ENCODE peak calls at places on chromosomes 4 and X, in seven cellular contexts. E is dorsolateral prefrontal cortex, A is AG04449, Y is lower lobe of right lung, Z is AG04450, U is A549, L is GM23338. W is an unnamed sample.
A peak's percentile ranks its signal among the peaks of the same experiment; 100 is the strongest.

GRCh38 chr4:184473515-184474260 is 662 bp downstream of the IRF2 start:
- DNase-seq in E (peak; percentile 35), A (no peak), Y (peak; percentile 67), Z (no peak), U (peak; percentile 21), L (peak; percentile 61), W (no peak)

GRCh38 chr4:87224036-87224923 is 3.9 kb upstream of the KLHL8 start:
- DNase-seq in E (no peak), A (no peak), Y (no peak), Z (no peak), U (no peak), L (no peak), W (no peak)

GRCh38 chrX:13691845-13692334 is 3.0 kb downstream of the RAB9A start:
- DNase-seq in E (no peak), A (no peak), Y (no peak), Z (no peak), U (no peak), L (no peak), W (no peak)

GRCh38 chr4:8106451-8107025 is 52.1 kb downstream of the ABLIM2 start:
- DNase-seq in E (no peak), A (no peak), Y (no peak), Z (no peak), U (no peak), L (no peak), W (no peak)

GRCh38 chr4:159484049-159484448 is 381.2 kb downstream of the RAPGEF2 start:
- DNase-seq in E (no peak), A (no peak), Y (no peak), Z (no peak), U (no peak), L (no peak), W (no peak)

GRCh38 chr4:24006269-24006668 is 116.4 kb upstream of the PPARGC1A start:
- DNase-seq in E (no peak), A (no peak), Y (no peak), Z (no peak), U (no peak), L (no peak), W (no peak)

GRCh38 chr4:106034205-106034604 is 138.9 kb downstream of the NPNT start:
- DNase-seq in E (no peak), A (no peak), Y (no peak), Z (no peak), U (no peak), L (no peak), W (no peak)

GRCh38 chrX:15564981-15565579 is 35.7 kb downstream of the ACE2 start:
- DNase-seq in E (peak; percentile 5), A (no peak), Y (peak; percentile 73), Z (peak; percentile 1), U (peak; percentile 72), L (peak; percentile 63), W (peak; percentile 33)

GRCh38 chr4:1381181-1381621 is 25.0 kb downstream of the NKX1-1 start:
- DNase-seq in E (no peak), A (no peak), Y (peak; percentile 18), Z (no peak), U (no peak), L (no peak), W (no peak)

GRCh38 chr4:86302242-86302641 is 57.6 kb downstream of the MAPK10 start:
- DNase-seq in E (peak; percentile 84), A (no peak), Y (no peak), Z (no peak), U (no peak), L (peak; percentile 76), W (peak; percentile 2)

GRCh38 chr4:176400816-176401461 is 81.2 kb downstream of the SPCS3 start:
- DNase-seq in E (no peak), A (peak; percentile 21), Y (no peak), Z (no peak), U (peak; percentile 40), L (no peak), W (peak; percentile 17)

GRCh38 chr4:55865228-55865806 is 11.9 kb downstream of the EXOC1 start:
- DNase-seq in E (no peak), A (no peak), Y (no peak), Z (no peak), U (no peak), L (no peak), W (peak; percentile 16)

GRCh38 chr4:38752393-38752961 is 30.3 kb downstream of the TLR10 start:
- DNase-seq in E (no peak), A (no peak), Y (no peak), Z (no peak), U (no peak), L (no peak), W (no peak)

GRCh38 chrX:86002076-86002896 is 45.1 kb downstream of the CHM start:
- DNase-seq in E (no peak), A (no peak), Y (peak; percentile 54), Z (no peak), U (peak; percentile 28), L (peak; percentile 81), W (no peak)

GRCh38 chr4:122045533-122045932 is 93.7 kb upstream of the TRPC3 start:
- DNase-seq in E (no peak), A (peak; percentile 67), Y (peak; percentile 71), Z (peak; percentile 89), U (peak; percentile 51), L (no peak), W (peak; percentile 97)

GRCh38 chrX:133633162-133633561 is 217.9 kb upstream of the GPC4 start:
- DNase-seq in E (no peak), A (no peak), Y (no peak), Z (no peak), U (no peak), L (no peak), W (no peak)

GRCh38 chrX:9912341-9912740 is 54.8 kb upstream of the CLDN34 start:
- DNase-seq in E (no peak), A (no peak), Y (no peak), Z (no peak), U (no peak), L (peak; percentile 51), W (no peak)
- H3K4me3 ChIP-seq in E (peak overlapping the region; percentile 56), A (peak overlapping the region; percentile 6), Y (no peak overlapping the region), Z (peak overlapping the region; percentile 51), U (no peak overlapping the region), L (no peak overlapping the region), W (peak overlapping the region; percentile 15)

GRCh38 chr4:64721106-64721505 is 311.9 kb upstream of the TECRL start:
- DNase-seq in E (no peak), A (no peak), Y (no peak), Z (no peak), U (no peak), L (peak; percentile 17), W (no peak)
- H3K4me3 ChIP-seq in E (no peak overlapping the region), A (no peak overlapping the region), Y (no peak overlapping the region), Z (no peak overlapping the region), U (no peak overlapping the region), L (no peak overlapping the region), W (no peak overlapping the region)

GRCh38 chr4:80336582-80336981 is 1.1 kb downstream of the CFAP299 start:
- DNase-seq in E (peak; percentile 23), A (no peak), Y (no peak), Z (no peak), U (peak; percentile 26), L (peak; percentile 75), W (peak; percentile 4)
- H3K4me3 ChIP-seq in E (peak overlapping the region; percentile 66), A (peak overlapping the region; percentile 81), Y (peak overlapping the region; percentile 64), Z (no peak overlapping the region), U (peak overlapping the region; percentile 48), L (peak overlapping the region; percentile 78), W (peak overlapping the region; percentile 66)

GRCh38 chrX:107775000-107775733 is 420 bp downstream of the TSC22D3 start:
- DNase-seq in E (no peak), A (no peak), Y (no peak), Z (no peak), U (no peak), L (peak; percentile 16), W (no peak)
- H3K4me3 ChIP-seq in E (peak overlapping the region; percentile 68), A (peak overlapping the region; percentile 49), Y (peak overlapping the region; percentile 62), Z (peak overlapping the region; percentile 50), U (peak overlapping the region; percentile 56), L (peak overlapping the region; percentile 60), W (peak overlapping the region; percentile 35)

GRCh38 chr4:94434505-94434904 is 17.2 kb upstream of the PDLIM5 start:
- DNase-seq in E (no peak), A (no peak), Y (no peak), Z (no peak), U (no peak), L (no peak), W (no peak)
- H3K4me3 ChIP-seq in E (no peak overlapping the region), A (no peak overlapping the region), Y (no peak overlapping the region), Z (no peak overlapping the region), U (no peak overlapping the region), L (no peak overlapping the region), W (no peak overlapping the region)

GRCh38 chrX:119729408-119730201 is 28.8 kb upstream of the SOWAHD start:
- DNase-seq in E (peak; percentile 26), A (peak; percentile 23), Y (peak; percentile 52), Z (peak; percentile 24), U (peak; percentile 70), L (peak; percentile 80), W (no peak)
- H3K4me3 ChIP-seq in E (no peak overlapping the region), A (no peak overlapping the region), Y (no peak overlapping the region), Z (no peak overlapping the region), U (no peak overlapping the region), L (no peak overlapping the region), W (no peak overlapping the region)

GRCh38 chrX:20218809-20219505 is 47.8 kb downstream of the RPS6KA3 start:
- DNase-seq in E (no peak), A (no peak), Y (no peak), Z (no peak), U (peak; percentile 41), L (peak; percentile 9), W (no peak)
- H3K4me3 ChIP-seq in E (no peak overlapping the region), A (no peak overlapping the region), Y (peak overlapping the region; percentile 32), Z (no peak overlapping the region), U (no peak overlapping the region), L (no peak overlapping the region), W (no peak overlapping the region)